ENCODE peak calls at places on chromosome 21, in four cellular contexts. One of them, this sample, is unnamed.

GRCh38 chr21:28632718-28633408 is 359.8 kb downstream of the LTN1 start:
- DNase-seq in T-helper 1 cell: no peak
- DNase-seq in SK-MEL-5: no peak
- DNase-seq in activated T-cell treated with anti-CD3 and anti-CD28 coated beads, Interleukin-2, amount 50 U/mL, for 72 hours: no peak
- DNase-seq in this sample: no peak

GRCh38 chr21:45572231-45572630 is 30.0 kb upstream of the SLC19A1 start:
- DNase-seq in SK-MEL-5: no peak
- DNase-seq in activated T-cell treated with anti-CD3 and anti-CD28 coated beads, Interleukin-2, amount 50 U/mL, for 72 hours: no peak
- DNase-seq in T-helper 1 cell: no peak
- DNase-seq in this sample: no peak

GRCh38 chr21:44370771-44371410 is 17.5 kb downstream of the TRPM2 start:
- DNase-seq in SK-MEL-5: no peak
- DNase-seq in T-helper 1 cell: no peak
- DNase-seq in activated T-cell treated with anti-CD3 and anti-CD28 coated beads, Interleukin-2, amount 50 U/mL, for 72 hours: no peak
- DNase-seq in this sample: no peak

GRCh38 chr21:31754561-31754960 is 22.6 kb upstream of the SCAF4 start:
- DNase-seq in activated T-cell treated with anti-CD3 and anti-CD28 coated beads, Interleukin-2, amount 50 U/mL, for 72 hours: no peak
- DNase-seq in SK-MEL-5: peak
- DNase-seq in T-helper 1 cell: no peak
- DNase-seq in this sample: no peak

GRCh38 chr21:43716376-43717165 is 2.4 kb upstream of the PDXK start:
- DNase-seq in SK-MEL-5: no peak
- DNase-seq in T-helper 1 cell: no peak
- DNase-seq in activated T-cell treated with anti-CD3 and anti-CD28 coated beads, Interleukin-2, amount 50 U/mL, for 72 hours: no peak
- DNase-seq in this sample: no peak

GRCh38 chr21:41961282-41961701 is 7.5 kb upstream of the C2CD2 start:
- DNase-seq in SK-MEL-5: no peak
- DNase-seq in activated T-cell treated with anti-CD3 and anti-CD28 coated beads, Interleukin-2, amount 50 U/mL, for 72 hours: no peak
- DNase-seq in T-helper 1 cell: no peak
- DNase-seq in this sample: no peak

GRCh38 chr21:44566403-44566802 is 7.1 kb upstream of the KRTAP10-4 start:
- DNase-seq in SK-MEL-5: no peak
- DNase-seq in T-helper 1 cell: no peak
- DNase-seq in activated T-cell treated with anti-CD3 and anti-CD28 coated beads, Interleukin-2, amount 50 U/mL, for 72 hours: no peak
- DNase-seq in this sample: no peak

GRCh38 chr21:41824466-41825207 is 54.5 kb downstream of the PRDM15 start:
- DNase-seq in SK-MEL-5: no peak
- DNase-seq in T-helper 1 cell: no peak
- DNase-seq in activated T-cell treated with anti-CD3 and anti-CD28 coated beads, Interleukin-2, amount 50 U/mL, for 72 hours: no peak
- DNase-seq in this sample: no peak

GRCh38 chr21:17467392-17467791 is 45.5 kb upstream of the CXADR start:
- DNase-seq in SK-MEL-5: peak
- DNase-seq in T-helper 1 cell: no peak
- DNase-seq in activated T-cell treated with anti-CD3 and anti-CD28 coated beads, Interleukin-2, amount 50 U/mL, for 72 hours: no peak
- DNase-seq in this sample: no peak

GRCh38 chr21:34511787-34512451 is at the start of gene KCNE1:
- DNase-seq in T-helper 1 cell: no peak
- DNase-seq in SK-MEL-5: no peak
- DNase-seq in activated T-cell treated with anti-CD3 and anti-CD28 coated beads, Interleukin-2, amount 50 U/mL, for 72 hours: no peak
- DNase-seq in this sample: no peak

GRCh38 chr21:34942911-34943310 is 106.2 kb downstream of the RUNX1 start:
- DNase-seq in activated T-cell treated with anti-CD3 and anti-CD28 coated beads, Interleukin-2, amount 50 U/mL, for 72 hours: no peak
- DNase-seq in T-helper 1 cell: peak
- DNase-seq in SK-MEL-5: no peak
- DNase-seq in this sample: no peak

GRCh38 chr21:18249542-18250152 is 5.0 kb downstream of the CHODL start:
- DNase-seq in activated T-cell treated with anti-CD3 and anti-CD28 coated beads, Interleukin-2, amount 50 U/mL, for 72 hours: no peak
- DNase-seq in T-helper 1 cell: no peak
- DNase-seq in SK-MEL-5: peak
- DNase-seq in this sample: no peak

GRCh38 chr21:41769521-41769920 is 2.7 kb upstream of the RIPK4 start:
- DNase-seq in T-helper 1 cell: no peak
- DNase-seq in activated T-cell treated with anti-CD3 and anti-CD28 coated beads, Interleukin-2, amount 50 U/mL, for 72 hours: no peak
- DNase-seq in SK-MEL-5: no peak
- DNase-seq in this sample: no peak